ENCODE peak calls at places on chromosome 21, in ten cellular contexts. P is body of pancreas; W is keratinocyte; I is cardiac muscle cell; Y is upper lobe of left lung; K is substantia nigra; T is CD4-positive, alpha-beta T cell; U is pancreas; B is breast epithelium; A is CD8-positive, alpha-beta memory T cell. C is an unnamed sample.

GRCh38 chr21:38903578-38904193 is 98.0 kb downstream of the ETS2 start:
- DNase-seq in I (no peak), A (no peak), K (no peak), U (no peak), W (peak), P (no peak), B (peak), Y (no peak), T (no peak), C (peak)

GRCh38 chr21:18334066-18334465 is 69.5 kb downstream of the TMPRSS15 start:
- DNase-seq in I (no peak), W (no peak), U (no peak), K (no peak), B (no peak), A (no peak), Y (no peak), P (no peak), T (no peak), C (no peak)

GRCh38 chr21:27787046-27787445 is 820.2 kb upstream of the ADAMTS5 start:
- DNase-seq in B (no peak), Y (no peak), I (peak), U (no peak), P (no peak), W (no peak), T (no peak), K (no peak), A (no peak), C (no peak)

GRCh38 chr21:43362928-43363314 is 64.0 kb downstream of the SIK1 start:
- DNase-seq in I (no peak), P (no peak), B (no peak), W (no peak), U (no peak), T (no peak), Y (no peak), K (no peak), A (no peak), C (no peak)

GRCh38 chr21:39084979-39085729 is 98.1 kb downstream of the PSMG1 start:
- DNase-seq in W (no peak), I (no peak), U (no peak), Y (no peak), B (no peak), P (no peak), T (no peak), K (no peak), A (no peak), C (no peak)

GRCh38 chr21:42837421-42838211 is 41.7 kb downstream of the WDR4 start:
- DNase-seq in A (no peak), W (no peak), Y (peak), P (no peak), K (no peak), B (no peak), T (no peak), I (no peak), U (no peak), C (peak)

GRCh38 chr21:38982096-38982495 is 176.4 kb downstream of the ETS2 start:
- DNase-seq in I (peak), B (no peak), T (no peak), P (no peak), U (no peak), A (no peak), K (no peak), W (no peak), Y (no peak), C (no peak)

GRCh38 chr21:33036430-33037162 is 10.9 kb downstream of the OLIG2 start:
- DNase-seq in A (no peak), B (no peak), U (no peak), K (no peak), P (no peak), Y (no peak), W (no peak), I (peak), T (no peak), C (no peak)

GRCh38 chr21:39108291-39109162 is 74.7 kb downstream of the PSMG1 start:
- DNase-seq in K (no peak), P (no peak), A (no peak), W (no peak), B (no peak), Y (peak), U (no peak), I (no peak), T (no peak), C (no peak)

GRCh38 chr21:32807717-32808380 is 36.3 kb upstream of the PAXBP1 start:
- DNase-seq in K (no peak), T (no peak), W (no peak), P (no peak), A (no peak), Y (no peak), U (no peak), I (peak), B (no peak), C (no peak)

GRCh38 chr21:31557956-31558838 is 101.3 kb upstream of the SOD1 start:
- DNase-seq in K (peak), I (peak), P (peak), U (peak), T (peak), B (no peak), W (no peak), Y (peak), A (no peak), C (no peak)

GRCh38 chr21:34019402-34019801 is 54.0 kb upstream of the MRPS6 start:
- DNase-seq in A (no peak), W (no peak), B (no peak), U (no peak), I (no peak), P (no peak), Y (no peak), K (no peak), T (no peak), C (no peak)

GRCh38 chr21:32297449-32297848 is 1.2 kb upstream of the MRAP start:
- DNase-seq in A (no peak), I (no peak), T (no peak), Y (no peak), W (no peak), B (no peak), U (no peak), P (no peak), K (no peak), C (no peak)

GRCh38 chr21:34243562-34243961 is 120.2 kb upstream of the KCNE2 start:
- DNase-seq in P (peak), I (peak), Y (no peak), U (no peak), T (no peak), K (no peak), B (no peak), A (no peak), W (no peak), C (no peak)

GRCh38 chr21:38244407-38244787 is 12.4 kb upstream of the KCNJ15 start:
- DNase-seq in T (no peak), I (no peak), K (no peak), U (no peak), W (no peak), Y (no peak), A (no peak), B (no peak), P (no peak), C (no peak)

GRCh38 chr21:46063227-46063626 is 34.7 kb upstream of the COL6A2 start:
- DNase-seq in K (no peak), P (no peak), U (no peak), W (no peak), B (no peak), I (no peak), Y (no peak), T (no peak), A (no peak), C (no peak)

GRCh38 chr21:35059742-35060141 is 10.6 kb upstream of the RUNX1 start:
- DNase-seq in Y (no peak), U (no peak), K (no peak), A (no peak), B (no peak), W (no peak), I (no peak), P (no peak), T (no peak), C (no peak)

GRCh38 chr21:43208561-43209332 is 39.9 kb downstream of the CRYAA start:
- DNase-seq in I (no peak), T (no peak), A (no peak), P (peak), K (no peak), U (no peak), B (peak), Y (peak), W (no peak), C (peak)

GRCh38 chr21:27201197-27201596 is 234.3 kb upstream of the ADAMTS5 start:
- DNase-seq in A (no peak), K (no peak), T (no peak), P (no peak), U (no peak), W (no peak), I (no peak), B (no peak), Y (no peak), C (no peak)

GRCh38 chr21:38323721-38324591 is 67.2 kb downstream of the KCNJ15 start:
- DNase-seq in K (no peak), U (no peak), Y (no peak), T (no peak), B (no peak), A (no peak), I (peak), W (peak), P (no peak), C (no peak)

GRCh38 chr21:32083175-32083574 is 195.7 kb downstream of the MIS18A start:
- DNase-seq in B (no peak), U (no peak), P (no peak), T (no peak), I (peak), Y (no peak), K (no peak), A (no peak), W (no peak), C (no peak)

GRCh38 chr21:31880816-31881215 is 8.0 kb downstream of the HUNK start:
- DNase-seq in K (no peak), A (no peak), I (no peak), T (no peak), U (no peak), Y (no peak), W (no peak), P (no peak), B (no peak), C (no peak)

GRCh38 chr21:17388226-17388625 is 124.6 kb upstream of the CXADR start:
- DNase-seq in I (no peak), B (no peak), Y (no peak), A (no peak), P (no peak), W (no peak), U (no peak), K (no peak), T (no peak), C (no peak)

GRCh38 chr21:27168084-27168483 is 201.2 kb upstream of the ADAMTS5 start:
- DNase-seq in A (no peak), Y (no peak), W (no peak), U (no peak), P (no peak), T (no peak), I (peak), K (no peak), B (no peak), C (no peak)

GRCh38 chr21:15515908-15516307 is 213.9 kb upstream of the USP25 start:
- DNase-seq in A (no peak), K (no peak), Y (no peak), W (no peak), U (no peak), T (no peak), B (no peak), P (no peak), I (no peak), C (no peak)
- H3K27ac ChIP-seq in A (no peak), K (no peak), Y (no peak), W (no peak), U (no peak), T (no peak), B (no peak), P (no peak), I (no peak), C (no peak)

GRCh38 chr21:25568230-25568629 is 39.1 kb downstream of the MRPL39 start:
- DNase-seq in P (no peak), A (peak), I (peak), T (no peak), W (no peak), K (no peak), Y (no peak), U (no peak), B (no peak), C (peak)
- H3K27ac ChIP-seq in P (no peak), A (no peak), I (no peak), T (no peak), W (no peak), K (no peak), Y (peak), U (no peak), B (no peak), C (no peak)

DNA sequence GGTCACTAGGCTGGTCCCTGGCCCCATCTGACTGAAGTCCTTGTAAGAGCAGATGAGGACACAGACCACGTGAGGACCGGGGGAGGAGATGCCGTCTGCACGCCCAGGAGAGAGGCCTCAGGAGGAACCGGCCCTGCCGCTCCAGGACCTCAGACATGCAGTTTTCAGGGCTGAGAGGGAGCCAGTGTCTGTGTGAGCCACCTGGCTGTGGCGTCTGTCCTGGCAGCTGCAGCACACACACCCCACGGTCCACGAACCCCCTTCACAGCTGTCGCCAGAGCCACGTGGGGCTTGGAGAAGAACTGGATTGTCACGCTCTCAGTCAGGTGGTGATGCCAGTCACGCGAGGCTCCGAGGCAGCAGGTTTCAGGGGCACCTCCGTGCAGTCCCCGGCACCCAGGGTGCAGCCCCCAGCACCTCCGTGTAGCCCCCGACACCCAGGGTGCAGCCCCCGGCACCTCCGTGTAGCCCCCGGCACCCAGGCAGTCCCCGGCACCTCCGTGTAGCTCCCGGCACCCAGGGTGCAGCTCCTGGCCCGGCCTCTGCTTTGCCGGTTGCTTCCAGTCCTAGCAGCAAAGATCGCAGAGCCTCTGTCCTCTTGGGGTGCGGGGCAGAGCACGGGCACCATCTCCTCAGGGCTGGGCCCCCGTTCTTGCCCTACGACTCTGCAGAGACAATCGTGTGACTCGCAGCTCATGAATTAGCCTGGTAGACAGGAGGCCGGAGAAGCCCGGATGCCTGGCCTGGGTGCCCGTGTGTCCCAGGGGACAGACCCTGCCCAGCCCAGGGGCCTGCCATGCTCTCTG is 19.0 kb upstream of the SUMO3 start:
- DNase-seq in P (no peak), W (no peak), A (no peak), T (no peak), B (no peak), Y (no peak), K (no peak), I (peak), U (no peak), C (no peak)
- H3K27ac ChIP-seq in P (no peak), W (no peak), A (no peak), T (no peak), B (no peak), Y (no peak), K (no peak), I (no peak), U (no peak), C (no peak)

GRCh38 chr21:29211205-29211604 is 80.8 kb downstream of the MAP3K7CL start:
- DNase-seq in A (no peak), U (no peak), K (no peak), Y (no peak), W (no peak), T (no peak), P (no peak), B (no peak), I (no peak), C (no peak)

GRCh38 chr21:29208044-29208665 is 77.7 kb downstream of the MAP3K7CL start:
- DNase-seq in A (no peak), W (no peak), U (no peak), K (no peak), Y (no peak), T (no peak), B (no peak), I (no peak), P (no peak), C (no peak)

GRCh38 chr21:29209696-29210095 is 79.3 kb downstream of the MAP3K7CL start:
- DNase-seq in I (no peak), T (no peak), K (no peak), U (no peak), P (no peak), B (no peak), Y (no peak), A (no peak), W (no peak), C (no peak)

GRCh38 chr21:29206445-29206844 is 76.0 kb downstream of the MAP3K7CL start:
- DNase-seq in K (no peak), W (no peak), P (no peak), B (no peak), I (no peak), A (no peak), T (no peak), U (no peak), Y (no peak), C (no peak)

DNA sequence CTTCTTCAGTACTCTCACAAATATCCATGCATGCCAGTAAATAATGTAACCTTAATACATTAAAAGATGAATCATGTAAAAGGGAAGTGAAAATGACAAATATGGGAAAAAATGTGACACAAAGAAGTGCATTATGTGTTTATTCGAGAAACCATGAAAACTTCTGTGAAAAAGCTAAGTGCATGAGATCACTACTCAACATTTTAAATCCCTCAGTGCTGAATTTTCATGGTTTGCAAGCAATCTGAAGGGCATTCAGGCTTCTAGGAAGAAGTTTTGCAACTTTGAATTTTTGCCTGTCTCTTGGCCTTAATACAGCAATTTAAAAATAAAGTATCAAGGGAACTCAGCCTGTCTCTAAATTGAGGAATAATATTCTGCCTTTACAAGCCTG is 78.2 kb downstream of the MAP3K7CL start:
- DNase-seq in I (peak), W (no peak), A (no peak), T (no peak), B (no peak), Y (no peak), P (no peak), U (no peak), K (no peak), C (no peak)
- H3K27ac ChIP-seq in I (no peak), W (peak), A (no peak), T (no peak), B (no peak), Y (peak), P (no peak), U (peak), K (no peak), C (peak)

GRCh38 chr21:44916965-44917364 is 3.7 kb downstream of the ITGB2 start:
- DNase-seq in U (no peak), T (no peak), P (no peak), I (peak), K (no peak), W (peak), Y (no peak), A (no peak), B (no peak), C (no peak)

GRCh38 chr21:44913425-44914175 is 7.1 kb downstream of the ITGB2 start:
- DNase-seq in Y (peak), K (no peak), I (no peak), A (no peak), P (no peak), B (no peak), T (no peak), W (no peak), U (peak), C (peak)

GRCh38 chr21:44911384-44912157 is 9.1 kb downstream of the ITGB2 start:
- DNase-seq in U (peak), P (peak), T (peak), I (no peak), B (peak), Y (peak), A (peak), W (no peak), K (peak), C (peak)

GRCh38 chr21:44912158-44912473 is 8.6 kb downstream of the ITGB2 start:
- DNase-seq in W (no peak), U (peak), I (no peak), T (no peak), Y (no peak), P (no peak), B (no peak), K (no peak), A (no peak), C (peak)

DNA sequence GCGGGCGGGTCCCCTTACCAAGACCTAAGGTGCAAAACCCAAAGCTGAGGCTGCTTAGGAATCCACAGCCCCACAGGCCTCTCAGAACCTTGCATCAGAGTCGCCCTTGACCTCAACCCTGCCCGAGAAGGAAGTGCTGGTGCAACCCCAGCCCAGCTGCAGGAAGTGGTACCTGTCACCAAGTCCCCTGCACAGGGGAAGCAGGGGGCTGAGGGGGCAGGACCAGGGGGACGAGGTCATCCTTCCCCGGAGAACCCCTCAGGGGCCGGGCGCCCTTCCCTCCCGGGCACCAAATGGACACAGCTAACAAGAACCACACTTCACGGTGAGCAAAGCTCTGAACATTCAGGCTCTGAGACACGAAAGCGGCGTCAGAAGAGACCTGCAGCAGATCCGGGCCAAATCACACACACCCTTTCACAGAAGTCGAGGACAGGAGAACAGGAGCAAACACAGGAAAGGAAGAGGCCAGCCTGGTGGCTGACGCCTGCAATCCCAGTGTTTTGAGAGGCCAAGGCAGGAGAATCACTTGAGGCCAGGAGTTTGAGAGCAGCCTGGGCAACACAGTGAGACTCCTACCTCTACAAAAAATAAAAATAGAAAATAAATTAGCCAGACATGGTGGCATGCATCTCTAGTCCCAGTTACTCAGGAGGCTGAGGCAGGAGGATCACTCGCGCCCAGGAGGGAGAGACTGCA is 6.4 kb downstream of the ITGB2 start:
- DNase-seq in P (no peak), W (no peak), A (no peak), Y (peak), B (no peak), T (peak), I (no peak), U (peak), K (no peak), C (peak)
- H3K27ac ChIP-seq in P (no peak), W (no peak), A (peak), Y (peak), B (peak), T (peak), I (no peak), U (no peak), K (no peak), C (peak)

GRCh38 chr21:36385233-36385908 is at the start of gene CHAF1B:
- DNase-seq in U (peak), I (peak), B (peak), W (peak), A (peak), P (peak), K (no peak), T (peak), Y (peak), C (peak)
- H3K27ac ChIP-seq in U (peak), I (no peak), B (peak), W (peak), A (peak), P (peak), K (no peak), T (no peak), Y (peak), C (no peak)

DNA sequence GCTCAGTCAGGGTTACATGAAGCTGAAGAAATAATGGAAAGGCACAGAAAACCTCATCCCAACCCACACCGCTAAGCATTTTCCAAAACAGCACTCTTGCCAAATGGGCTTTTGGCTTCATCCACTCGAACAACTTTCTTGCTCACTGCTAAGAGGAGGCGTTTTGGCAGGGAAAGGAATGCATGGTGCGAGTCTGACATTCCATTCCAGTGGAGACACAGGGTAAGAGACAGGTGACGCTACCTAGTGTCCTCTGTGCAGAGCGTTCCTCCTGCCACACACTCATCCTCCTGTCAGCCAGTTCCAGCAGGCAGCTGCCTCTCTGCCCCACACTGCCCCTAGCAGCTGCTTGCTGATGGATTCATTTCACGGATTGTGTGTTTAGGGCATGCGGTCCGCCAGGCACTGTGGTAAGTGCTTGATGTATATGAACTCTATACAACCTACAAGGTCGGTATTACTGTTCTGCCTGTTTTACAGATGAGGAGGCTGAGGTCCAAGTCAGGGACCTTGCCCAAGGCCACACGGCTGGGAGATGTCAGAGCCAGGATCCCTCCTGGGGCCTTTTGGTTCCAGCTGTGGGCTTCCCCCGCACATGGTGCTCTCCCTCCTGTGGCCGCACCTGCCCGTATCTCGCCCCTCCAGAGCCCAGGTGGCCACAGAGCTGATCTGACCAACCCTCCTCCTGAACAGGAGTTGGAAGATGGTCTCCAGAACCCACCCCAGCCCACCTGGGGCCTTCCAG is 25.7 kb upstream of the BACE2 start:
- DNase-seq in K (no peak), I (peak), U (no peak), B (peak), W (peak), A (no peak), Y (no peak), T (no peak), P (peak), C (no peak)
- H3K27ac ChIP-seq in K (peak), I (no peak), U (no peak), B (peak), W (peak), A (no peak), Y (no peak), T (no peak), P (no peak), C (no peak)